ENCODE peak calls at places on chromosomes 11 and 22, in five cellular contexts. One of them, this sample, is unnamed.

GRCh38 chr11:114075891-114076441 is 16.5 kb downstream of the ZBTB16 start:
- DNase-seq in mammary epithelial cell: no peak
- DNase-seq in astrocyte of the spinal cord: peak; percentile 74
- DNase-seq in pancreas: no peak
- DNase-seq in IMR-90: peak; percentile 24
- DNase-seq in this sample: no peak

GRCh38 chr11:68090287-68090686 is 30.9 kb downstream of the CHKA start:
- DNase-seq in IMR-90: no peak
- DNase-seq in mammary epithelial cell: no peak
- DNase-seq in astrocyte of the spinal cord: no peak
- DNase-seq in pancreas: no peak
- DNase-seq in this sample: no peak

GRCh38 chr11:17397311-17398002 is 9.0 kb upstream of the KCNJ11 start:
- DNase-seq in IMR-90: no peak
- DNase-seq in astrocyte of the spinal cord: no peak
- DNase-seq in pancreas: no peak
- DNase-seq in mammary epithelial cell: no peak
- DNase-seq in this sample: no peak

GRCh38 chr11:5809905-5810792 is 1.4 kb downstream of the OR52N2 start:
- DNase-seq in mammary epithelial cell: no peak
- DNase-seq in IMR-90: no peak
- DNase-seq in astrocyte of the spinal cord: no peak
- DNase-seq in pancreas: no peak
- DNase-seq in this sample: no peak

GRCh38 chr11:58647866-58648265 is 25.4 kb downstream of the CNTF start:
- DNase-seq in mammary epithelial cell: no peak
- DNase-seq in astrocyte of the spinal cord: no peak
- DNase-seq in IMR-90: no peak
- DNase-seq in pancreas: no peak
- DNase-seq in this sample: no peak

GRCh38 chr22:23119492-23120414 is 22.0 kb downstream of the RSPH14 start:
- DNase-seq in mammary epithelial cell: no peak
- DNase-seq in pancreas: no peak
- DNase-seq in astrocyte of the spinal cord: no peak
- DNase-seq in IMR-90: no peak
- DNase-seq in this sample: no peak

GRCh38 chr11:125724125-125724524 is 22.0 kb upstream of the PATE1 start:
- DNase-seq in mammary epithelial cell: peak; percentile 16
- DNase-seq in IMR-90: peak; percentile 4
- DNase-seq in astrocyte of the spinal cord: no peak
- DNase-seq in pancreas: no peak
- DNase-seq in this sample: no peak

GRCh38 chr11:43985386-43985752 is 42.9 kb downstream of the C11orf96 start:
- DNase-seq in astrocyte of the spinal cord: no peak
- DNase-seq in mammary epithelial cell: no peak
- DNase-seq in IMR-90: no peak
- DNase-seq in pancreas: no peak
- DNase-seq in this sample: no peak

GRCh38 chr22:46088541-46089311 is 61.6 kb upstream of the PPARA start:
- DNase-seq in IMR-90: peak; percentile 64
- DNase-seq in pancreas: peak; percentile 84
- DNase-seq in astrocyte of the spinal cord: peak; percentile 78
- DNase-seq in mammary epithelial cell: peak; percentile 82
- DNase-seq in this sample: no peak

GRCh38 chr22:40401532-40401931 is 31.1 kb downstream of the SGSM3 start:
- DNase-seq in pancreas: no peak
- DNase-seq in astrocyte of the spinal cord: no peak
- DNase-seq in mammary epithelial cell: no peak
- DNase-seq in IMR-90: no peak
- DNase-seq in this sample: no peak

GRCh38 chr11:55719608-55720160 is 53.6 kb upstream of the OR5D13 start:
- DNase-seq in mammary epithelial cell: no peak
- DNase-seq in pancreas: peak; percentile 29
- DNase-seq in IMR-90: no peak
- DNase-seq in astrocyte of the spinal cord: no peak
- DNase-seq in this sample: no peak

DNA sequence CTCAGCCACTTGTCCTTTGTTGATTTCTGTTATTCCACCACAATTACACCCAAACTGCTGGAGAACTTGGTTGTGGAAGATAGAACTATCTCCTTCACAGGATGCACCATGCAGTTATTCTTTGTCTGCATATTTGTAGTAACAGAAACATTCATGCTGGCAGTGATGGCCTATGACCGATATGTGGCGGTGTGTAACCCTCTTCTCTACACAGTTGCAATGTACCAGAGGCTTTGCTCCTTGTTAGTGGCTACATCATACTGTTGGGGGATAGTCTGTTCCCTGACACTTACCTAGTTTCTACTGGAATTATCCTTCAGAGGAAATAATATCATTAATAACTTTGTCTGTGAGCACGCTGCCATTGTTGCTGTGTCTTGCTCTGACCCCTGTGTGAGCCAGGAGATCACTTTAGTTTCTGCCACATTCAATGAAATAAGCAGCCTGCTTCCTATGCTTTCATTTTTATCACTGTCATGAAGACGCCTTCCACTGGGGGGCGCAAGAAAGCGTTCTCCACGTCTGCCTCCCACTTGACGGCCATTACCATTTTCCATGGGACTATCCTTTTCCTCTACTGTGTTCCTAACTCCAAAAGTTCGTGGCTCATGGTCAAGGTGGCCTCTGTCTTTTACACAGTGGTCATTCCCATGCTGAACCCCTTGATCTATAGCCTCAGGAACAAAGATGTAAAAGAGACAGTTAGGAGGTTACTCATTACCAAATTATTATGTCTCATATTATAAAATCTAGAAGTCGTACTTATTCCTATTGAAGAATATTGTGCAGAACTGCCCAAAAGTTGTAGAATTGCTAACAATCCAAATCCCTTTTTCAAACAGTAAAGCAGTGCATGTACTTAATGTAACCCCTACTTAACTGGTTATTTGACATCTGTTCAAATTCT is 53.2 kb downstream of the OR4C6 start:
- DNase-seq in pancreas: no peak
- DNase-seq in mammary epithelial cell: no peak
- DNase-seq in astrocyte of the spinal cord: no peak
- DNase-seq in IMR-90: no peak
- DNase-seq in this sample: no peak
- TF ChIP-seq CTCF in pancreas: no peak
- TF ChIP-seq CTCF in mammary epithelial cell: no peak
- TF ChIP-seq CTCF in astrocyte of the spinal cord: no peak
- TF ChIP-seq CTCF in IMR-90: no peak
- TF ChIP-seq CTCF in this sample: no peak

DNA sequence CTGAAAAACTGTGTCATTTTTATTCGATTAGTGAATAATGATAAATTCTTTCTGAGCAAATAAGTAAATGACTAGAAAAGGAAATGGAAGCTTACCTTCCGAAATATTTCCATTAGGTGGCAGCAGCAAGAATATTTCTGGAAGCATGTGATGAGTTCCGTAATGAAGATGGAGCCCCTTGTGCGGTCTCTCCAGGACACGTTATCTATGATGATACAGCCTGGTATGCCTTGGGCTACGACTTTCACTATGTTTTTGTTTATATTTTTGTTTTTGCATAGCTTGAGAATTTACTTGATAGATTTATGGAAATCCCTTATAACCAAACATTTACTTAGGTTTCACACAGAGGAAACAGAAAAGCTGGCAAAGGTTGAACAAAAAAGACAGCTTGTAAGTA is 25.7 kb downstream of the CASP5 start:
- DNase-seq in astrocyte of the spinal cord: no peak
- DNase-seq in IMR-90: no peak
- DNase-seq in pancreas: no peak
- DNase-seq in mammary epithelial cell: no peak
- DNase-seq in this sample: no peak
- TF ChIP-seq CTCF in astrocyte of the spinal cord: no peak
- TF ChIP-seq CTCF in IMR-90: no peak
- TF ChIP-seq CTCF in pancreas: no peak
- TF ChIP-seq CTCF in mammary epithelial cell: peak; percentile 37
- TF ChIP-seq CTCF in this sample: no peak

DNA sequence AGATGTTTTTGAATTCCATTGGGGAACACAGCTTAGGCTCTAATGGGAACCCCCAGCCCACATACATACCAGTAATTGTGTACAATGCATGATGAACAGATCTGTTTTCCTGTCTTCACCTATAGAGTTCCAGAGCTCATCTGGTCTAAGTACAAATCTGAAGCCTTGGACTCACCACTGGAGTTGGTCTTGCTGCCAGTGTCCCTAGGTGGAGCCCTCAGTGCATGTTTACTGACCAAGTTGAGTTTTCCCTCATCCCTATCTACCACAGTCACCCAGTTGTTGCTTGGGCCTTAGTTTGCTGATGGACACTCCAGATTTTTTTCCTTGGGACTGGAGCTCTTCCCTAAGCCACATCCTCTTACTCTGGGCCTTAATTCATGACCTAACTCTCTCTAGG is 159.2 kb upstream of the DDI1 start:
- DNase-seq in IMR-90: peak; percentile 16
- DNase-seq in astrocyte of the spinal cord: peak; percentile 6
- DNase-seq in mammary epithelial cell: peak; percentile 5
- DNase-seq in pancreas: no peak
- DNase-seq in this sample: no peak
- TF ChIP-seq CTCF in IMR-90: peak; percentile 36
- TF ChIP-seq CTCF in astrocyte of the spinal cord: peak; percentile 32
- TF ChIP-seq CTCF in mammary epithelial cell: peak; percentile 23
- TF ChIP-seq CTCF in pancreas: no peak
- TF ChIP-seq CTCF in this sample: no peak

DNA sequence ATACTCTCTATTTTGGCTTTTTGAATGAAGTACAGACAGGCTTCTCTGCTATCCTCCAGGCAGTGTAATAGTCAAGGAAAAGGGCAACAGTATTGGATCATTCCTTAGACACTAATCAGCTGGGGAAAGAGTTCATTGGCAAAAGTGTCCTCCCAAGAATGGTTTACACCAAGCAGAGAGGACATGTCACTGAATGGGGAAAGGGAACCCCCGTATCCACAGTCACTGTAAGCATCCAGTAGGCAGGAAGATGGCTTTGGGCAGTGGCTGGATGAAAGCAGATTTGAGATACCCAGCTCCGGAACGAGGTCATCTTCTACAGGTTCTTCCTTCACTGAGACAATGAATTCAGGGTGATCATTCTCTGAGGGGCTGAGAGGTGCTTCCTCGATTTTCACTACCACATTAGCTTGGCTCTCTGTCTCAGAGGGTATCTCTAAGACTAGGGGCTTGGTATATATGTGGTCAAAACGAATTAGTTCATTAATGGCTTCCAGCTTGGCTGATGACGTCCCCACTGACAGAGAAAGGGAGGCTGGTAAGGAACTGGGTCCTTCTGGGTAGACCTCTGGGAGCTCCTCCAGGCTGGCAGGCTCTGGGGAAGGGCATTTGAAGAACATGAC is 5.2 kb downstream of the XBP1 start:
- DNase-seq in astrocyte of the spinal cord: no peak
- DNase-seq in mammary epithelial cell: no peak
- DNase-seq in IMR-90: no peak
- DNase-seq in pancreas: no peak
- DNase-seq in this sample: no peak
- TF ChIP-seq CTCF in astrocyte of the spinal cord: no peak
- TF ChIP-seq CTCF in mammary epithelial cell: no peak
- TF ChIP-seq CTCF in IMR-90: no peak
- TF ChIP-seq CTCF in pancreas: no peak
- TF ChIP-seq CTCF in this sample: no peak

DNA sequence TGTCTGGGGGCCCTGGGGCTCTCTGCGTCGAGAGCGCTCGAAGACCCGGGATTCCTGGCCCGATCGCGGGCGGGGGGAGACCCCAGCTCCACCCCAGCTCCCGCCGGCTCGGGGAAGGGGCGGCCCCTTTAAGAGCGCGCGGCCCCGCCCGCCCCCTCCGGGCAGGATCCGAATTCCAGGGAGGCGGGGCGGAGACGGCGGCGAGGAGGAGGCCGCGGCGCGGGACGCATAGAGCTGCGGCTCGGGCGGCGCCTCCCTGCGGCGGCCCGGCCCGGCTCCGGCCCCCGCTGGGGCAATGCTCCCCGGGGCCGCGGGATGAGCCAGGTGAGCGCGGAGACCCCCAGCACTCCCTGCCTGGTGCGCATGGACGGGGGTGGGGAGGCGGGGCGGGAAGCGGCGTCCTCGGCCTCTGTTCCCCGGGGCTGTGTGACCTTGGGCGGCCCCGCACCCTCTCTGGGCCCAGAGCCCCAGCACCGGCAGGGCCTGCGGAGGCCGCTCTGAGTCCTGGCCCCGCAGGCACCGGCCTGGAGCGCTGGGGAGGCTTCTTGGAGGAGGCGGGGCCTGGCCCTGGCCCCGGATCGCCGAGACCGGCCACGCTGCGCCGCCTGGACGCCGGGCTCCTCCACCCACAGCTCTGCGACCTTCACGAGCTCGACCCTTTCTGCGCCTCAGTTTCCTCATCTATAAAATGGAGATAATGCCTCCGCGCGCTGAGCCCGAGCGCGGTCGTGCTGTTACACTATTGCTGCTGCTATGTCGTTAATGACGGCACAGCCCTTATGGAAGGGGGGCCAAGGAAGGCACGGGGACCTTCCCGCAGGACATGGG is 594 bp downstream of the GAS2L1 start:
- DNase-seq in IMR-90: peak; percentile 61
- DNase-seq in mammary epithelial cell: peak; percentile 76
- DNase-seq in pancreas: peak; percentile 91
- DNase-seq in astrocyte of the spinal cord: peak; percentile 83
- DNase-seq in this sample: no peak
- TF ChIP-seq CTCF in IMR-90: peak; percentile 15
- TF ChIP-seq CTCF in mammary epithelial cell: no peak
- TF ChIP-seq CTCF in pancreas: no peak
- TF ChIP-seq CTCF in astrocyte of the spinal cord: no peak
- TF ChIP-seq CTCF in this sample: no peak

This sample was measured in CD14-positive monocyte.